ENCODE peak calls at places on chromosomes 12 and 14, in four cellular contexts. O, X, Z and F are unnamed samples.

GRCh38 chr14:57530571-57530970 is 36.9 kb upstream of the CCDC198 start:
- DNase-seq in X (no peak), O (no peak), Z (no peak), F (no peak)

GRCh38 chr12:12333407-12333831 is 16.6 kb downstream of the MANSC1 start:
- DNase-seq in Z (no peak), X (no peak), O (peak; percentile 61), F (no peak)

GRCh38 chr14:69711065-69711464 is 55.9 kb upstream of the SRSF5 start:
- DNase-seq in O (no peak), X (no peak), Z (peak; percentile 71), F (no peak)

GRCh38 chr12:14138495-14138894 is 157.1 kb upstream of the GRIN2B start:
- DNase-seq in O (no peak), X (no peak), Z (no peak), F (no peak)

GRCh38 chr14:92914087-92914656 is 8.8 kb upstream of the CHGA start:
- DNase-seq in Z (no peak), X (no peak), O (no peak), F (no peak)

GRCh38 chr14:100030441-100031153 is 34.6 kb upstream of the EVL start:
- DNase-seq in X (no peak), O (no peak), Z (peak; percentile 27), F (peak; percentile 80)

GRCh38 chr12:67358686-67359374 is 89.7 kb downstream of the CAND1 start:
- DNase-seq in O (no peak), X (no peak), Z (no peak), F (peak; percentile 95)

GRCh38 chr14:92677955-92678354 is 70.5 kb downstream of the LGMN start:
- DNase-seq in O (no peak), X (no peak), Z (no peak), F (no peak)

GRCh38 chr12:106299193-106299794 is 3.2 kb upstream of the TCP11L2 start:
- DNase-seq in Z (no peak), O (no peak), X (no peak), F (peak; percentile 34)

GRCh38 chr14:55850803-55851202 is 267.4 kb upstream of the PELI2 start:
- DNase-seq in O (peak; percentile 47), X (peak; percentile 17), Z (no peak), F (no peak)

GRCh38 chr12:121762269-121762668 is 31.2 kb downstream of the RHOF start:
- DNase-seq in O (no peak), Z (no peak), X (no peak), F (no peak)

GRCh38 chr14:100032749-100033148 is 32.5 kb upstream of the EVL start:
- DNase-seq in Z (no peak), O (no peak), X (no peak), F (no peak)

GRCh38 chr12:81274619-81275018 is 196.7 kb downstream of the ACSS3 start:
- DNase-seq in X (no peak), Z (no peak), O (no peak), F (no peak)

GRCh38 chr12:42407306-42407705 is 81.3 kb downstream of the PPHLN1 start:
- DNase-seq in O (no peak), Z (no peak), X (peak; percentile 20), F (no peak)

GRCh38 chr14:51860836-51861583 is 598 bp downstream of the GNG2 start:
- DNase-seq in Z (no peak), X (no peak), O (no peak), F (no peak)

GRCh38 chr14:77843155-77843554 is 43.2 kb downstream of the ADCK1 start:
- DNase-seq in X (no peak), Z (no peak), O (no peak), F (no peak)

GRCh38 chr14:54650331-54651017 is 83.5 kb downstream of the SAMD4A start:
- DNase-seq in O (no peak), X (peak; percentile 58), Z (no peak), F (no peak)

GRCh38 chr14:91127411-91127810 is 13.5 kb downstream of the DGLUCY start:
- DNase-seq in O (peak; percentile 90), Z (no peak), X (no peak), F (no peak)

GRCh38 chr12:2494490-2495192 is 300.1 kb upstream of the FKBP4 start:
- DNase-seq in Z (peak; percentile 48), O (no peak), X (no peak), F (no peak)

GRCh38 chr14:74618078-74618952 is 6.3 kb upstream of the LTBP2 start:
- DNase-seq in X (peak; percentile 77), O (peak; percentile 48), Z (no peak), F (no peak)

GRCh38 chr12:54998958-54999510 is 14.5 kb upstream of the TESPA1 start:
- DNase-seq in Z (no peak), O (no peak), X (no peak), F (no peak)

GRCh38 chr12:19120795-19121194 is 8.7 kb upstream of the PLEKHA5 start:
- DNase-seq in X (no peak), Z (no peak), O (no peak), F (no peak)

GRCh38 chr14:80946797-80947196 is 5.3 kb upstream of the CEP128 start:
- DNase-seq in O (no peak), X (no peak), Z (no peak), F (no peak)

GRCh38 chr14:73462078-73462715 is 3.9 kb upstream of the NUMB start:
- DNase-seq in X (no peak), O (peak; percentile 92), Z (peak; percentile 32), F (no peak)

GRCh38 chr12:111148005-111148404 is 220.9 kb downstream of the PHETA1 start:
- DNase-seq in X (no peak), Z (no peak), O (no peak), F (no peak)

GRCh38 chr12:12722351-12723146 is 5.4 kb downstream of the CDKN1B start:
- DNase-seq in Z (no peak), O (no peak), X (no peak), F (no peak)

GRCh38 chr12:95922231-95922630 is 20.2 kb downstream of the CCDC38 start:
- DNase-seq in Z (no peak), X (no peak), O (no peak), F (no peak)

GRCh38 chr14:99094901-99095300 is 177.1 kb downstream of the BCL11B start:
- DNase-seq in Z (no peak), O (no peak), X (no peak), F (no peak)

GRCh38 chr12:96237465-96238077 is 43.4 kb downstream of the ELK3 start:
- DNase-seq in O (peak; percentile 44), X (peak; percentile 89), Z (peak; percentile 74), F (peak; percentile 91)

GRCh38 chr12:6272300-6273208 is 37.9 kb upstream of the PLEKHG6 start:
- DNase-seq in X (no peak), O (peak; percentile 40), Z (no peak), F (no peak)

GRCh38 chr14:68959035-68959434 is 20.1 kb downstream of the ACTN1 start:
- DNase-seq in X (no peak), O (no peak), Z (no peak), F (no peak)

GRCh38 chr14:85197976-85198375 is 332.0 kb upstream of the FLRT2 start:
- DNase-seq in X (peak; percentile 10), Z (no peak), O (no peak), F (no peak)

DNA sequence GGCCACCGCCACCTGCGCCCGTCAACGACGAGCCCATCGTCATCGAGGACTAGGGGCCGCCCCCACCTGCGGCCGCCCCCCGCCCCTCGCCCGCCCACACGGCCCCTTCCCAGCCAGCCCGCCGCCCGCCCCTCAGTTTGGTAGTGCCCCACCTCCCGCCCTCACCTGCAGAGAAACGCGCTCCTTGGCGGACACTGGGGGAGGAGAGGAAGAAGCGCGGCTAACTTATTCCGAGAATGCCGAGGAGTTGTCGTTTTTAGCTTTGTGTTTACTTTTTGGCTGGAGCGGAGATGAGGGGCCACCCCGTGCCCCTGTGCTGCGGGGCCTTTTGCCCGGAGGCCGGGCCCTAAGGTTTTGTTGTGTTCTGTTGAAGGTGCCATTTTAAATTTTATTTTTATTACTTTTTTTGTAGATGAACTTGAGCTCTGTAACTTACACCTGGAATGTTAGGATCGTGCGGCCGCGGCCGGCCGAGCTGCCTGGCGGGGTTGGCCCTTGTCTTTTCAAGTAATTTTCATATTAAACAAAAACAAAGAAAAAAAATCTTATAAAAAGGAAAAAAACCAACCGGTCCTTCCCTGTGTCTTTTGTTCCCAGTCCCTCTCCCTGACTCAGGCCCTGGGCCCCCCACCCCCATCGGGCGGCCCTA is 4.3 kb upstream of the CRIP2 start:
- DNase-seq in Z (no peak), O (no peak), X (no peak), F (no peak)
- H3K4me3 ChIP-seq in Z (no peak overlapping the region), O (no peak overlapping the region), X (no peak overlapping the region), F (no peak overlapping the region)

GRCh38 chr14:64737391-64738305 is 33.4 kb downstream of the PLEKHG3 start:
- DNase-seq in X (no peak), Z (no peak), O (no peak), F (no peak)

GRCh38 chr14:64738306-64738879 is 34.2 kb downstream of the PLEKHG3 start:
- DNase-seq in Z (no peak), X (no peak), O (no peak), F (no peak)

GRCh38 chr14:64734990-64735389 is 30.8 kb downstream of the PLEKHG3 start:
- DNase-seq in Z (no peak), X (no peak), O (no peak), F (no peak)

GRCh38 chr14:64733899-64734298 is 29.7 kb downstream of the PLEKHG3 start:
- DNase-seq in O (no peak), X (no peak), Z (no peak), F (no peak)

DNA sequence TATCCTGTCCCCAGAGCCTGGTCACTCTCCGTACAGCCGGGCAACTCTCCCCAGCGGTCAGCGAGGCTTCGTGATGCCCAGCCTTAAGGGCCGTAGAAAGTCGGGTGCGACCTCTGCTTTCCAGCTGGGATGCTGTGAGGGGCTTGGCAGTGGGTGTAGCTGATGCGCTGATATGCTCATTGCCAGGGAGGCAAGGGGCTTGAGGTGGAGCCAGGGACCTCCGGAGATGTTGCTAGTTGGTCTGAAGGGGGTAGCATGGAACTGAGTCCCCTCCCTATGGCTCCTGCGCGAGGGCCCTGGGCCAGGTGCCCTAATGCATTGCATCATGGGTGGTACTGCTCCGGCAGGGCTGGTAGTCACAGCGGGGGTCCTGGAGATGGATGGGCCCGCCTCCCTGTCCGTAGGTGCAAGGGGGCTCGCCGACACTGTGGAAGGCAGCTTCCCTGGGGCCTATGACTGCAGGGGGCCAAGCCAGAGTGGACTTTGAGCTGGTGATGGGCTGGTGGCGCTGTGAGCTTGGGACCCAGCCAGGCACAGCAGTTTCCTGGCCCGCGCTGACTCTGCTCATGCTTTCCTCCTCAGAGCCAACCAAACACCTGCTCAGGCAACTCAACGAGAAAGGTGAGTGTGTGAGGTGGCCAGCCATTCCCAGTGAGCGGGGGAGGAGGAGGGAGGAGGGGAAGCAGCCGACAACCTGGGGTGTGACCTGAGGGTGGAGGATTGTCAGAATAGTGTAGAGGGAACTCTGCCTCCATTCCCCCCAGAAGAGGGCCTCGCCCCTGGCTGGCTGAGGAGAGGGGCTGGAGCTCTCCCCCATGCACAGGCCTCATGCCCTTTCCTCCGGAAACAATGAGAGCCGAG is 32.3 kb downstream of the PLEKHG3 start:
- DNase-seq in Z (no peak), X (no peak), O (peak; percentile 79), F (no peak)
- TF ChIP-seq CTCF in Z (no peak), X (no peak), O (no peak), F (no peak)

GRCh38 chr12:104459556-104459909 is 2.8 kb downstream of the CHST11 start:
- DNase-seq in X (no peak), O (no peak), Z (no peak), F (no peak)
- H3K4me3 ChIP-seq in X (peak overlapping the region; percentile 92), O (peak overlapping the region; percentile 88), Z (no peak overlapping the region), F (no peak overlapping the region)

GRCh38 chr14:88468396-88468795 is 82.9 kb downstream of the SPATA7 start:
- DNase-seq in O (no peak), Z (no peak), X (no peak), F (peak; percentile 33)

DNA sequence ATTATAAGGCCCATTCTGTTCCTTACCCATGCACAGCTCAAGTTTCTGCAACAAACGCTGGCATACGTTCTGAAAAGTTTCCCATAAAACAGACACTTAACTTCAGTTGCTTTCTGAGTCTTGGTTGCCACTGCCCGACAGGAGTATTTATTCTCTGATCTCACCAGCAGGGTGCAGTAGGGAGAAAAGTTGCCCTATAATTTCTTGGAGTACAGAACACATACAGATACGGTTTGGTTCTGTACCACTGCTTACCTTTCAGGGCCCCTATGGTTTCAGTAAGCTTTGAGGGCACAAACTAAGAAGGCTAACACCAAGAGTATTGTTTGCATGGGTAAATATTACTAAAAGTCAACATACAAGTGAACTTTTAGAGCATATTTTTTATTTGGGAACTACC is 77.9 kb downstream of the SPATA7 start:
- DNase-seq in O (no peak), Z (no peak), X (no peak), F (no peak)
- TF ChIP-seq CTCF in O (peak; percentile 9), Z (no peak), X (peak; percentile 41), F (peak; percentile 37)